ENCODE peak calls at places on chromosomes 13 and 19, in ten cellular contexts. U is mammary epithelial cell, E is astrocyte, J is neural progenitor cell, M is NT2/D1, A is K562, O is fibroblast of lung, G is neuronal stem cell, B is endodermal cell, R is HCT116. L is an unnamed sample.

GRCh38 chr13:114155923-114156883 is 22.9 kb upstream of the CFAP97D2 start:
- DNase-seq in U (no peak), E (no peak), J (no peak), M (no peak), A (no peak), O (no peak), G (no peak), B (no peak), R (no peak), L (no peak)

GRCh38 chr13:58455094-58455493 is 823.5 kb downstream of the PCDH17 start:
- DNase-seq in U (no peak), E (no peak), J (no peak), M (no peak), A (no peak), O (no peak), G (no peak), B (no peak), R (no peak), L (no peak)

GRCh38 chr13:100526299-100527030 is 62.1 kb downstream of the GGACT start:
- DNase-seq in U (no peak), E (no peak), J (peak), M (no peak), A (no peak), O (no peak), G (no peak), B (peak), R (no peak), L (no peak)

GRCh38 chr13:111906816-111907215 is 160.1 kb upstream of the SOX1 start:
- DNase-seq in U (no peak), E (no peak), J (no peak), M (no peak), A (no peak), O (no peak), G (no peak), B (peak), R (no peak), L (no peak)

GRCh38 chr19:11450570-11451326 is 15.3 kb downstream of the PRKCSH start:
- DNase-seq in U (no peak), E (no peak), J (no peak), M (no peak), A (peak), O (no peak), G (no peak), B (peak), R (no peak), L (no peak)

GRCh38 chr19:49574206-49574755 is 6.1 kb downstream of the NOSIP start:
- DNase-seq in U (no peak), E (no peak), J (no peak), M (no peak), A (no peak), O (no peak), G (no peak), B (no peak), R (no peak), L (peak)

GRCh38 chr13:26749285-26749684 is 11.3 kb downstream of the GPR12 start:
- DNase-seq in U (no peak), E (no peak), J (no peak), M (no peak), A (peak), O (no peak), G (no peak), B (peak), R (no peak), L (no peak)

GRCh38 chr19:55088543-55089265 is 13.0 kb downstream of the EPS8L1 start:
- DNase-seq in U (peak), E (no peak), J (peak), M (no peak), A (peak), O (peak), G (peak), B (peak), R (no peak), L (peak)

GRCh38 chr13:91284335-91284734 is 63.2 kb upstream of the MIR17HG start:
- DNase-seq in U (no peak), E (no peak), J (no peak), M (no peak), A (no peak), O (no peak), G (no peak), B (no peak), R (no peak), L (no peak)

GRCh38 chr13:114099191-114099590 is 33.2 kb downstream of the RASA3 start:
- DNase-seq in U (peak), E (peak), J (peak), M (no peak), A (peak), O (peak), G (no peak), B (peak), R (peak), L (peak)

GRCh38 chr13:50421457-50422130 is 406.4 kb downstream of the KCNRG start:
- DNase-seq in U (peak), E (peak), J (no peak), M (no peak), A (no peak), O (peak), G (no peak), B (no peak), R (no peak), L (peak)

GRCh38 chr19:45160870-45161714 is at the start of gene NKPD1:
- DNase-seq in U (no peak), E (no peak), J (no peak), M (no peak), A (no peak), O (no peak), G (no peak), B (peak), R (no peak), L (peak)

GRCh38 chr13:66087149-66087780 is 1142.9 kb downstream of the PCDH9 start:
- DNase-seq in U (no peak), E (peak), J (no peak), M (no peak), A (no peak), O (peak), G (no peak), B (no peak), R (no peak), L (no peak)

GRCh38 chr13:49935171-49936084 is 712 bp downstream of the SPRYD7 start:
- DNase-seq in U (peak), E (peak), J (peak), M (no peak), A (peak), O (peak), G (peak), B (peak), R (peak), L (peak)

GRCh38 chr19:38838208-38838985 is 6.8 kb upstream of the ECH1 start:
- DNase-seq in U (peak), E (no peak), J (no peak), M (no peak), A (peak), O (no peak), G (no peak), B (no peak), R (peak), L (no peak)

GRCh38 chr13:24127116-24127631 is 33.3 kb upstream of the SPATA13 start:
- DNase-seq in U (no peak), E (no peak), J (no peak), M (no peak), A (no peak), O (peak), G (no peak), B (no peak), R (no peak), L (peak)
- H3K9ac ChIP-seq in U (no peak), E (no peak), J (no peak), M (no peak), A (no peak), O (no peak), G (no peak), B (no peak), R (peak), L (no peak)

GRCh38 chr19:34577531-34578101 is 96.1 kb downstream of the WTIP start:
- DNase-seq in U (no peak), E (no peak), J (peak), M (no peak), A (peak), O (no peak), G (no peak), B (peak), R (no peak), L (peak)
- H3K4me3 ChIP-seq in U (no peak), E (no peak), J (peak), M (no peak), A (no peak), O (no peak), G (peak), B (no peak), R (no peak), L (no peak)

GRCh38 chr19:46985532-46986415 is 33.9 kb upstream of the NPAS1 start:
- DNase-seq in U (no peak), E (no peak), J (no peak), M (no peak), A (no peak), O (no peak), G (no peak), B (peak), R (no peak), L (no peak)
- H3K9ac ChIP-seq in U (no peak), E (no peak), J (no peak), M (no peak), A (no peak), O (no peak), G (no peak), B (no peak), R (no peak), L (no peak)

GRCh38 chr19:7868671-7869452 is 5.3 kb downstream of the PRR36 start:
- DNase-seq in U (peak), E (no peak), J (peak), M (peak), A (peak), O (peak), G (peak), B (peak), R (peak), L (peak)

GRCh38 chr19:7867092-7867844 is 6.9 kb downstream of the PRR36 start:
- DNase-seq in U (no peak), E (no peak), J (no peak), M (no peak), A (no peak), O (no peak), G (no peak), B (no peak), R (no peak), L (no peak)

GRCh38 chr19:7869453-7869909 is 4.7 kb downstream of the PRR36 start:
- DNase-seq in U (peak), E (no peak), J (peak), M (peak), A (peak), O (no peak), G (no peak), B (peak), R (no peak), L (peak)

GRCh38 chr19:7869910-7870511 is 4.2 kb downstream of the PRR36 start:
- DNase-seq in U (peak), E (no peak), J (peak), M (peak), A (peak), O (no peak), G (peak), B (peak), R (peak), L (peak)

GRCh38 chr19:7868326-7868670 is 5.9 kb downstream of the PRR36 start:
- DNase-seq in U (no peak), E (no peak), J (no peak), M (peak), A (peak), O (no peak), G (no peak), B (no peak), R (no peak), L (peak)
- H3K4me3 ChIP-seq in U (no peak), E (no peak), J (no peak), M (peak), A (peak), O (no peak), G (no peak), B (no peak), R (peak), L (peak)

DNA sequence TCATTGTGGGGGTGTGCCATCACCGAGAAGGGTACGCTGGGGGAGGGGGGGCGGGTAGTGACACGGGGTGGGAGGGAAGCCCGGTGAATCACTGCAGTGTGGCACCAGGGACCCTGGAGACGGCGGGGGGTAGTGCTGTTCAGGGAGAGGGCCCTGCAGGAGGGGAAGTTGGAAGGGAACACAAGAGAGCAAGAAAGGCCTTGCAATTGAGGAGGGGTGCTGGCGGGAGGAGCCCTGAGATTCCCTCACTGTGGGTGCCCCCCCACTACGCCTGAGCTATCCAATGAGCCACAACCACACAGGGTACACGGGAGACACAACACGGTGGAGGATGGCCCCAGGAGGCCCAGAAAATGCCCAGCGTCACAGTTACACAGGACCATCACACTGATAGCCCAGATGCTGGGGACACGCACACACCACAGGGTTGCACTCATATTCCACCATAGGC is 516 bp upstream of the ATP1A3 start:
- DNase-seq in U (no peak), E (no peak), J (no peak), M (no peak), A (no peak), O (no peak), G (no peak), B (no peak), R (no peak), L (no peak)
- H3K9ac ChIP-seq in U (no peak), E (no peak), J (no peak), M (no peak), A (no peak), O (no peak), G (no peak), B (no peak), R (no peak), L (no peak)